ENCODE peak calls at places on chromosomes 6 and 20, in five cellular contexts. Z is NB4, X is lung, V is Panc1, F is left lung. K is an unnamed sample.

GRCh38 chr20:41095110-41095969 is 42.0 kb upstream of the PLCG1 start:
- DNase-seq in Z (peak; percentile 73), X (peak; percentile 48), V (peak; percentile 18), F (peak; percentile 42), K (no peak)

GRCh38 chr20:46648903-46649649 is 2.2 kb downstream of the SLC13A3 start:
- DNase-seq in Z (no peak), X (no peak), V (no peak), F (no peak), K (no peak)

GRCh38 chr6:27986928-27987725 is 30.1 kb downstream of the OR2B6 start:
- DNase-seq in Z (no peak), X (no peak), V (no peak), F (no peak), K (no peak)

GRCh38 chr6:148446681-148447080 is 104.0 kb downstream of the SASH1 start:
- DNase-seq in Z (no peak), X (no peak), V (no peak), F (no peak), K (no peak)

GRCh38 chr6:135525550-135525949 is 28.0 kb upstream of the AHI1 start:
- DNase-seq in Z (peak; percentile 9), X (no peak), V (no peak), F (no peak), K (no peak)

GRCh38 chr20:63580796-63581461 is 6.9 kb upstream of the HELZ2 start:
- DNase-seq in Z (peak; percentile 64), X (no peak), V (peak; percentile 32), F (no peak), K (peak; percentile 92)

GRCh38 chr6:87826376-87826775 is 124.3 kb upstream of the AKIRIN2 start:
- DNase-seq in Z (no peak), X (no peak), V (no peak), F (no peak), K (no peak)

GRCh38 chr6:158660331-158660730 is 10.5 kb downstream of the SYTL3 start:
- DNase-seq in Z (peak; percentile 58), X (no peak), V (no peak), F (no peak), K (no peak)

GRCh38 chr6:115613488-115613887 is 447.2 kb downstream of the FRK start:
- DNase-seq in Z (no peak), X (no peak), V (no peak), F (no peak), K (no peak)

GRCh38 chr20:49999329-49999728 is 16.5 kb downstream of the SNAI1 start:
- DNase-seq in Z (peak; percentile 55), X (no peak), V (no peak), F (no peak), K (no peak)

GRCh38 chr6:44104661-44105060 is 22.6 kb downstream of the MRPL14 start:
- DNase-seq in Z (no peak), X (peak; percentile 56), V (no peak), F (peak; percentile 51), K (no peak)

GRCh38 chr20:17642404-17643269 is 39.4 kb downstream of the RRBP1 start:
- DNase-seq in Z (no peak), X (no peak), V (no peak), F (no peak), K (no peak)

GRCh38 chr6:21678990-21679389 is 85.4 kb downstream of the SOX4 start:
- DNase-seq in Z (no peak), X (no peak), V (no peak), F (no peak), K (no peak)

GRCh38 chr6:77857421-77857820 is 204.6 kb downstream of the MEI4 start:
- DNase-seq in Z (no peak), X (no peak), V (no peak), F (no peak), K (no peak)

GRCh38 chr6:39051399-39052122 is 3.0 kb downstream of the GLP1R start:
- DNase-seq in Z (peak; percentile 63), X (no peak), V (no peak), F (no peak), K (no peak)

GRCh38 chr6:52611833-52612232 is 35.0 kb upstream of the TRAM2 start:
- DNase-seq in Z (peak; percentile 46), X (no peak), V (no peak), F (no peak), K (no peak)

GRCh38 chr6:108968325-108968724 is 120.1 kb downstream of the ARMC2 start:
- DNase-seq in Z (peak; percentile 35), X (no peak), V (no peak), F (no peak), K (no peak)

GRCh38 chr20:34940126-34940525 is 15.5 kb downstream of the GSS start:
- DNase-seq in Z (peak; percentile 25), X (no peak), V (no peak), F (no peak), K (no peak)

GRCh38 chr6:56534680-56535419 is 107.8 kb downstream of the DST start:
- DNase-seq in Z (no peak), X (no peak), V (no peak), F (no peak), K (no peak)

GRCh38 chr6:169638915-169639314 is 62.9 kb downstream of the WDR27 start:
- DNase-seq in Z (no peak), X (no peak), V (no peak), F (no peak), K (no peak)

GRCh38 chr6:49849121-49849907 is 17.0 kb downstream of the CRISP1 start:
- DNase-seq in Z (peak; percentile 62), X (no peak), V (peak; percentile 27), F (no peak), K (no peak)

GRCh38 chr6:13573669-13574110 is 711 bp upstream of the SIRT5 start:
- DNase-seq in Z (no peak), X (peak; percentile 35), V (no peak), F (peak; percentile 70), K (no peak)

GRCh38 chr6:139173172-139173571 is 38.3 kb downstream of the HECA start:
- DNase-seq in Z (peak; percentile 59), X (no peak), V (no peak), F (no peak), K (no peak)

GRCh38 chr20:5039255-5039657 is 37.9 kb upstream of the SLC23A2 start:
- DNase-seq in Z (peak; percentile 28), X (no peak), V (no peak), F (no peak), K (no peak)

GRCh38 chr6:43934183-43934802 is 164.3 kb downstream of the VEGFA start:
- DNase-seq in Z (peak; percentile 38), X (no peak), V (no peak), F (peak; percentile 24), K (no peak)

GRCh38 chr6:137717074-137718073 is 149.7 kb upstream of the TNFAIP3 start:
- DNase-seq in Z (no peak), X (no peak), V (no peak), F (no peak), K (peak; percentile 67)

GRCh38 chr6:37256692-37257319 is 766 bp upstream of the TBC1D22B start:
- DNase-seq in Z (peak; percentile 60), X (no peak), V (no peak), F (no peak), K (no peak)

GRCh38 chr20:52037370-52037769 is 154.2 kb downstream of the ZFP64 start:
- DNase-seq in Z (no peak), X (no peak), V (no peak), F (no peak), K (no peak)

GRCh38 chr6:18551228-18551627 is 164.1 kb downstream of the RNF144B start:
- DNase-seq in Z (no peak), X (no peak), V (no peak), F (no peak), K (no peak)

GRCh38 chr20:50980071-50980681 is 21.6 kb downstream of the MOCS3 start:
- DNase-seq in Z (peak; percentile 87), X (no peak), V (peak; percentile 99), F (no peak), K (no peak)

GRCh38 chr6:3382399-3383279 is 74.2 kb downstream of the SLC22A23 start:
- DNase-seq in Z (no peak), X (no peak), V (no peak), F (no peak), K (no peak)

GRCh38 chr6:41103792-41104324 is 31.1 kb downstream of the NFYA start:
- DNase-seq in Z (no peak), X (no peak), V (no peak), F (no peak), K (no peak)

DNA sequence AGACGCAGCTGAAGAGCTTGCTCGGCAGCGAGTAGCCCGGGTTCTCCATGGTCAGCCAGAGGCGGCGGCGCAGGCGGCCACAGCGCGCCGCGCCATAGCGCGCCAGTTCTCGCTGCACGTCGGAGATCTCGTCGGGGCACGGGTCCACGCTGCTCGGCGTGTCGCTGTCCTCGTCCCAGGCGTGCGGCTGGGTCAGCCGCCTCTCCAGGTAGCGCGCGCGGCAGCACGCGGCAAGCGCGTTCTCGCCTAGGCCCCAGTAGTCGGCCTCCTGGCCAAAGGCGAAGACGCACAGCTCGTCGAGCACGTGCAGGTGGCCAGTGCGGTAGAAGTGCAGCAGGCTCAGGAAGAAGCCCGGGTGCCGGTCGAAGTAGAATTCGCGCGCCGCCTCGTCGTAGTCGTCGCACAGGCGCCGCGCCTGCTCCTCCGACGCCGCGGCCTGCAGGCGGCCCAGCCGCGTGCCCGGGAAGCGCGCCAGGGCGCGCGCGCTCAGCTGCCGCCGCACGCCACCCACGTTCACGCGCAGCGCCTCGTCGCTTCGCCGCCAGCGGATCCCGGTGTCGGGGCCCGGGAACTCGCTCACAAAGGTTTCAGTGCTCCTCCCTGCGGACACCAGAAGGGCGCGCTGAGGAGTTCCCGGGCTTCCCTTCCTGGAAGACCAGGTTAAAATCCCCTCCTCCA is 2.7 kb downstream of the KCNS1 start:
- DNase-seq in Z (no peak), X (no peak), V (no peak), F (no peak), K (no peak)
- H3K4me3 ChIP-seq in Z (no peak overlapping the region), X (no peak overlapping the region), V (no peak overlapping the region), F (peak overlapping the region; percentile 23), K (peak overlapping the region; percentile 2)

GRCh38 chr6:98942263-98942803 is 5.4 kb downstream of the FBXL4 start:
- DNase-seq in Z (peak; percentile 25), X (no peak), V (no peak), F (no peak), K (no peak)
- TF ChIP-seq CTCF in Z (no peak), X (no peak), V (peak; percentile 43), F (no peak), K (no peak)

GRCh38 chr6:89350281-89351037 is 2.1 kb downstream of the UBE2J1 start:
- DNase-seq in Z (peak; percentile 78), X (no peak), V (no peak), F (no peak), K (no peak)
- H3K4me3 ChIP-seq in Z (peak overlapping the region; percentile 90), X (no peak overlapping the region), V (peak overlapping the region; percentile 96), F (peak overlapping the region; percentile 91), K (no peak overlapping the region)

GRCh38 chr6:121791396-121792315 is 356.2 kb downstream of the GJA1 start:
- DNase-seq in Z (peak; percentile 11), X (no peak), V (no peak), F (no peak), K (no peak)
- TF ChIP-seq CTCF in Z (no peak), X (no peak), V (peak; percentile 14), F (no peak), K (no peak)

DNA sequence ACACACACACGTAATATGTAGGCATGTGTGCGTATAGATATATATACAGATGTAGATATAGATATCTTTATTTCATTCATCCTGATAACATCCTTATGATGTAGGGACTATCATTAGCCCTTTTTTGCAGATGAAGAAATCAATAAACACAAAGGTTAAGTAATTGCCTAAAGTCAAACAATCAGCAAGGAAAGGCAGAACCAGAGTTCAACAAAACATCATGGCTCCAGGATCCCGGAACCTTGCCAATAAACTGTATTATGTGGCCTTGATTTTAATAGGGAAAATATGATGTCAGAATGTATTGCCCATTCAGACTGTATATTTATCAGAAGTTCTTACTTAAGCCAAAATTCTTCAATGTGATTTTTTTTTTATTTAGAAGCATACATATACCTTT is 93.5 kb downstream of the ADGRB3 start:
- DNase-seq in Z (no peak), X (no peak), V (no peak), F (no peak), K (no peak)
- H3K4me3 ChIP-seq in Z (no peak overlapping the region), X (no peak overlapping the region), V (no peak overlapping the region), F (no peak overlapping the region), K (no peak overlapping the region)